ENCODE peak calls at places on chromosome 14, in seven cellular contexts. One of them, this sample, is unnamed.

GRCh38 chr14:32075636-32076277 is 1.3 kb upstream of the ARHGAP5 start:
- DNase-seq in hepatocyte: peak
- DNase-seq in iris pigment epithelial cell: peak
- DNase-seq in neural progenitor cell: peak
- DNase-seq in stimulated activated CD8-positive, alpha-beta memory T cell treated with anti-CD3 and anti-CD28 coated beads, Interleukin-15, amount 100 ng/mL, for 24 hours: peak
- DNase-seq in left lobe of liver: peak
- DNase-seq in pancreas: peak
- DNase-seq in this sample: peak

GRCh38 chr14:62592877-62593276 is 452.4 kb downstream of the KCNH5 start:
- DNase-seq in hepatocyte: peak
- DNase-seq in iris pigment epithelial cell: peak
- DNase-seq in neural progenitor cell: no peak
- DNase-seq in stimulated activated CD8-positive, alpha-beta memory T cell treated with anti-CD3 and anti-CD28 coated beads, Interleukin-15, amount 100 ng/mL, for 24 hours: no peak
- DNase-seq in pancreas: no peak
- DNase-seq in left lobe of liver: no peak
- DNase-seq in this sample: no peak

GRCh38 chr14:69842671-69843407 is 36.4 kb upstream of the SMOC1 start:
- DNase-seq in stimulated activated CD8-positive, alpha-beta memory T cell treated with anti-CD3 and anti-CD28 coated beads, Interleukin-15, amount 100 ng/mL, for 24 hours: no peak
- DNase-seq in neural progenitor cell: peak
- DNase-seq in hepatocyte: no peak
- DNase-seq in iris pigment epithelial cell: no peak
- DNase-seq in left lobe of liver: no peak
- DNase-seq in pancreas: no peak
- DNase-seq in this sample: no peak

GRCh38 chr14:69056389-69056788 is 77.3 kb upstream of the ACTN1 start:
- DNase-seq in stimulated activated CD8-positive, alpha-beta memory T cell treated with anti-CD3 and anti-CD28 coated beads, Interleukin-15, amount 100 ng/mL, for 24 hours: no peak
- DNase-seq in pancreas: no peak
- DNase-seq in left lobe of liver: no peak
- DNase-seq in iris pigment epithelial cell: peak
- DNase-seq in hepatocyte: peak
- DNase-seq in neural progenitor cell: no peak
- DNase-seq in this sample: peak

GRCh38 chr14:87351007-87351406 is 642.0 kb downstream of the GALC start:
- DNase-seq in left lobe of liver: no peak
- DNase-seq in neural progenitor cell: no peak
- DNase-seq in hepatocyte: no peak
- DNase-seq in iris pigment epithelial cell: no peak
- DNase-seq in stimulated activated CD8-positive, alpha-beta memory T cell treated with anti-CD3 and anti-CD28 coated beads, Interleukin-15, amount 100 ng/mL, for 24 hours: no peak
- DNase-seq in pancreas: no peak
- DNase-seq in this sample: no peak

GRCh38 chr14:55927059-55927458 is 191.2 kb upstream of the PELI2 start:
- DNase-seq in neural progenitor cell: peak
- DNase-seq in iris pigment epithelial cell: no peak
- DNase-seq in stimulated activated CD8-positive, alpha-beta memory T cell treated with anti-CD3 and anti-CD28 coated beads, Interleukin-15, amount 100 ng/mL, for 24 hours: no peak
- DNase-seq in hepatocyte: no peak
- DNase-seq in left lobe of liver: no peak
- DNase-seq in pancreas: no peak
- DNase-seq in this sample: no peak

GRCh38 chr14:75911883-75912282 is 69.9 kb downstream of the TGFB3 start:
- DNase-seq in hepatocyte: peak
- DNase-seq in pancreas: no peak
- DNase-seq in iris pigment epithelial cell: peak
- DNase-seq in left lobe of liver: no peak
- DNase-seq in neural progenitor cell: peak
- DNase-seq in stimulated activated CD8-positive, alpha-beta memory T cell treated with anti-CD3 and anti-CD28 coated beads, Interleukin-15, amount 100 ng/mL, for 24 hours: no peak
- DNase-seq in this sample: no peak

GRCh38 chr14:21241218-21241819 is 27.9 kb downstream of the HNRNPC start:
- DNase-seq in neural progenitor cell: no peak
- DNase-seq in hepatocyte: peak
- DNase-seq in iris pigment epithelial cell: peak
- DNase-seq in pancreas: no peak
- DNase-seq in stimulated activated CD8-positive, alpha-beta memory T cell treated with anti-CD3 and anti-CD28 coated beads, Interleukin-15, amount 100 ng/mL, for 24 hours: no peak
- DNase-seq in left lobe of liver: no peak
- DNase-seq in this sample: no peak

This sample was measured in brain microvascular endothelial cell.